ENCODE peak calls at places on chromosomes 6 and 20, in seven cellular contexts. W is pancreas, C is IMR-90, T is cardiac muscle cell, R is gastrocnemius medialis, M is tibial nerve, V is hepatocyte. O is an unnamed sample. For H3K4me1, the result is how much of the 10 kb centered on the place peaks cover.

GRCh38 chr6:978937-979685 is 286.2 kb upstream of the EXOC2 start:
- DNase-seq in W (no peak), C (peak), T (no peak), R (no peak), M (no peak), V (no peak), O (no peak)

GRCh38 chr6:829646-830045 is 136.7 kb upstream of the EXOC2 start:
- DNase-seq in W (no peak), C (no peak), T (no peak), R (no peak), M (no peak), V (no peak), O (no peak)

GRCh38 chr6:149028767-149029405 is 282.1 kb downstream of the UST start:
- DNase-seq in W (peak), C (peak), T (peak), R (no peak), M (no peak), V (peak), O (no peak)

GRCh38 chr6:37913210-37913609 is 93.7 kb downstream of the ZFAND3 start:
- DNase-seq in W (no peak), C (peak), T (peak), R (no peak), M (no peak), V (no peak), O (no peak)

GRCh38 chr6:49514571-49515484 is 15.1 kb downstream of the GLYATL3 start:
- DNase-seq in W (no peak), C (no peak), T (no peak), R (no peak), M (no peak), V (no peak), O (peak)

GRCh38 chr6:54244430-54244829 is 63.8 kb upstream of the TINAG start:
- DNase-seq in W (no peak), C (peak), T (peak), R (no peak), M (no peak), V (peak), O (no peak)

GRCh38 chr6:110710115-110710514 is 105.2 kb downstream of the CDK19 start:
- DNase-seq in W (no peak), C (no peak), T (no peak), R (no peak), M (no peak), V (no peak), O (no peak)

GRCh38 chr6:88722691-88723090 is 240.7 kb downstream of the RNGTT start:
- DNase-seq in W (no peak), C (peak), T (no peak), R (no peak), M (no peak), V (no peak), O (no peak)

GRCh38 chr20:59032023-59032712 is at the start of gene ATP5F1E:
- DNase-seq in W (peak), C (peak), T (peak), R (peak), M (peak), V (peak), O (peak)

GRCh38 chr20:11235058-11235457 is 561.3 kb upstream of the JAG1 start:
- DNase-seq in W (no peak), C (peak), T (peak), R (no peak), M (no peak), V (no peak), O (no peak)

GRCh38 chr6:41892921-41893564 is 2.1 kb downstream of the USP49 start:
- DNase-seq in W (no peak), C (no peak), T (no peak), R (no peak), M (no peak), V (no peak), O (no peak)

GRCh38 chr20:37657924-37658800 is 35.7 kb upstream of the CTNNBL1 start:
- DNase-seq in W (no peak), C (no peak), T (no peak), R (no peak), M (no peak), V (no peak), O (no peak)

GRCh38 chr6:116475151-116475550 is 14.0 kb downstream of the CALHM6 start:
- DNase-seq in W (no peak), C (no peak), T (no peak), R (no peak), M (no peak), V (no peak), O (no peak)

GRCh38 chr6:86856937-86857563 is 80.3 kb upstream of the HTR1E start:
- DNase-seq in W (no peak), C (peak), T (peak), R (no peak), M (no peak), V (peak), O (peak)
- H3K4me1 ChIP-seq in W (under half), C (under half), T (under half), R (under half), M (under half), V (under half), O (under half)

DNA sequence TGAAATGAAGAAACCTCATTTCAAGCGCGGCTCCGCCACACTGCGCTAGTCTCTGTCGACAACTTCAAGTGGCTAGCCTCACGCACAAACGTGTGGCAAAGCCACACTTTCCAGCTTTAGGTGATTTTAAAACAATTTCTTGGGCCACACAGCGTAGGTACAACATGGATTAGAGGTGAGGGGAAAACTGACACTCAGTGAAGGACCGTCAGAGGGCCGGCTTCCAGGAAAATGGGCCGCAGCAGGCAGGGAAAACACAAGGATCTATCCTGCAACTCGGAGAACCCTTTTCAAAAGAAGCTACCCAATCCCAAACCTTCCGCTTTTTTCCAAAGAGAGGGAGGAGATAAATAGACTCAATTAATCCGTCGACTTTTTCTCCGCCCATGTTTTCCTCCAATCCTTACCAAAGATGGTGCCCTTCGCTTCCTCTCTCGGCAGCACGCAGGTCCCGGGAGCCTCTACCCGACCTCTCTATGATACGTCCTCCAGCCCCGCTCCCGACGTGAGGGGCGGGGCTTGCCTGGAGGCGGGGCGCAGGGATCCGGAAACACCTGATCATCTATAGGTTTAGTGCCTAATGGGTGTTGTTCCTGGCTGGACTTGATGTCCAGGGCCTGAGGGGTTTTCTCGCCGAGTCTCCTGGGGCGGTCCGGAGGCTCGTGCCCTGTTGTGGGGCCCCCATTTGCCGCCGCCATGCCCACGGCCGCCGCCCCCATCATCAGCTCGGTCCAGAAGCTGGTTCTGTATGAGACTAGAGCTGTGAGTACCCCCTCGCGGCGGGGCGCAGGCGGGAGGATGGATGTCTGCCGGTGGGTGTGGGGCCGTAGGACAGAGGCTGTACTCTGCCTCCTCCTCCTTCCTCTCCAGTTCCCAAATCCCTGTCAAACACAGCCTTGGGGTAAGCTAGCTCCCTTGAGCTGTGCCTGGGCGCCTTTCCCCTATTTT is at the start of the genes AK9 and FIG4:
- DNase-seq in W (peak), C (peak), T (peak), R (peak), M (peak), V (peak), O (peak)
- TF ChIP-seq CTCF in W (no peak), C (peak), T (peak), R (no peak), M (peak), V (peak), O (peak)

DNA sequence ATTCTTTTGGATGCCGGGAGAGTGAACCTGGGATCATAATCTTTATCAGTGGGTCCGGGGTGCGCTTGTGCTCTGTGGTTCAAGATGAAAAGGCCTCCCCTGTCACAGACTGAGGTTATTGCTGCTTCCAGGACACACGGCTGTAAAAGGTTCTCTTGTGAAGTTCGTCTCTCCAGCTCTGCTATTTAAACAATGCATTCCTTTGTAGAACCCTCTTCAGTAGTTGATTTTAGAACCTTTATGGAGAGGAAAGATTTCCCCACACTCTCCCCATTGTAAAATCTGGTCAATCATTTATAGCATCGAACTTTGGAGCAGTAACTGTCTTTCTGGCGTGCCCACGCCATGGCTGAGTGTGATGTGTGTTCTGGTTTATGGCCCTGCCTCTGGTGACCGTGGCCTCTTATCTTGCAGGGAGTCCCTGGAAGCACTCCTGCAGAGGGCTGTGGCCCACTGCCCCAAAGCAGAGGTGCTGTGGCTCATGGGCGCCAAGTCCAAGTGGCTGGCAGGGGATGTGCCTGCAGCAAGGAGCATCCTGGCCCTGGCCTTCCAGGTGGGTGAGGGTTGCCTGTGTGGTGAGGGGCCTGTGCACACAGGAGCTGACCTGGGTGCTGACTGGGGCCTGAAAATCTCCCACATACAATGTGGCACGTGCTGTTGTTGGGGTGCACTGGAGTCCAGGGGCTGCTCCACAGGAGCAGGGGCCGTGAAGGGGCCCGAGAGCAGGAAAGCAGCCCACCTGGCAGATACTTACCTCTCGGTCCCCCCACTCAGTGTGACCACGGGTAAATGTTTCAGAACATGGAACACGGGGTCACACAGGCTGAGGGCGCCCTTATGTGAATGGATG is 11.6 kb upstream of the C20orf204 start:
- DNase-seq in W (no peak), C (no peak), T (no peak), R (no peak), M (no peak), V (peak), O (no peak)
- H3K27ac ChIP-seq in W (no peak), C (no peak), T (no peak), R (no peak), M (no peak), V (no peak), O (no peak)

GRCh38 chr6:39821014-39821738 is 29.0 kb downstream of the DAAM2 start:
- DNase-seq in W (no peak), C (no peak), T (peak), R (peak), M (no peak), V (no peak), O (no peak)
- H3K4me1 ChIP-seq in W (under half), C (under half), T (under half), R (half or more), M (half or more), V (under half), O (under half)

GRCh38 chr6:71043902-71044301 is 87.0 kb upstream of the B3GAT2 start:
- DNase-seq in W (no peak), C (peak), T (peak), R (no peak), M (no peak), V (no peak), O (peak)
- TF ChIP-seq CTCF in W (no peak), C (no peak), T (no peak), R (no peak), M (no peak), V (no peak), O (no peak)

GRCh38 chr6:4435981-4436445 is 300.6 kb upstream of the ECI2 start:
- DNase-seq in W (no peak), C (no peak), T (no peak), R (no peak), M (no peak), V (no peak), O (peak)

GRCh38 chr6:4434655-4435054 is 299.3 kb upstream of the ECI2 start:
- DNase-seq in W (no peak), C (no peak), T (no peak), R (no peak), M (no peak), V (no peak), O (no peak)

GRCh38 chr6:4433199-4433598 is 297.8 kb upstream of the ECI2 start:
- DNase-seq in W (no peak), C (no peak), T (no peak), R (no peak), M (no peak), V (no peak), O (no peak)
- H3K27ac ChIP-seq in W (no peak), C (no peak), T (peak), R (no peak), M (no peak), V (no peak), O (no peak)

GRCh38 chr6:14444296-14444993 is 326.9 kb downstream of the CD83 start:
- DNase-seq in W (no peak), C (no peak), T (no peak), R (no peak), M (no peak), V (no peak), O (no peak)
- H3K4me1 ChIP-seq in W (under half), C (under half), T (under half), R (under half), M (under half), V (under half), O (under half)

DNA sequence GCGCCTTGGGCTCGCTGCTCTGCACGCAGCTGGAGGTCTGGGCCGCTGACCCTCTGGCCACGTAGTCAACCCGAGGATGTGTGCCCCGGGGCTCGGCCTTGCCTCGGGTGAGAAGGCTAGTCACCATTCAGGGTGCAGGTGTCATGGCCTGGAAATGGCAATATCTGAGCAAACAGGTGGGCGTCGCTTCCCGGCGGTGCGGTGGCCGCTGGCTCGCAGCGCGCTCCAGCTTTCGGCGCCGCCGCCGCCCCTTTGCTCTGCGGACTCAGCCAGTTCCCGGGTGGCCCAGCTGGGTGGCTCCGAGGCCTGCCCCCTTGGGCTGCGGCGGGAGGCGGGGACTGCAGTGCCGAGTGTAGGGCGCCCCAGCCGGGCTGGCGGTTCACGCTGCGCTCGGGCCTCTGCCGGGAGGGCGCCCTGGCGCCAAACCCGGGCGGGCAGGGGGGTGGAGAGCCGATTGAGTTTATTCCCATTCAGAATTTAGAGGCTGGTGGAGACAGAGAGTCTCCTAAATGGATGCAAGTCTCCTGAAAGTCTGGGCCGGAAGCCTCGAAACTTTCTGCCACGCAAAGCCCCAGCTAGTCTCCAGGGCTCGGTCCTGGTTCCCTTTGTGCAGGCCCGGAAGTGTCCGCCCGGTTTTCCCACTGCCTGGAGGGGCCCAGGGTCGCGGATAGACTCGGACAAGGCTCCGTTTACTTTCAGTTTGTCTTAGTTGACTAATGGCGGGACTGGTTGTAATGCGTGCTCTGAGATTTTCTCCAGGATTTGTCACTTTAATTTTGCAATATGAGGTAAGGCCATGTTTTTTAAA is 11.3 kb upstream of the TFAP2A start:
- DNase-seq in W (no peak), C (no peak), T (peak), R (no peak), M (no peak), V (peak), O (no peak)
- TF ChIP-seq CTCF in W (no peak), C (no peak), T (no peak), R (no peak), M (no peak), V (peak), O (peak)

DNA sequence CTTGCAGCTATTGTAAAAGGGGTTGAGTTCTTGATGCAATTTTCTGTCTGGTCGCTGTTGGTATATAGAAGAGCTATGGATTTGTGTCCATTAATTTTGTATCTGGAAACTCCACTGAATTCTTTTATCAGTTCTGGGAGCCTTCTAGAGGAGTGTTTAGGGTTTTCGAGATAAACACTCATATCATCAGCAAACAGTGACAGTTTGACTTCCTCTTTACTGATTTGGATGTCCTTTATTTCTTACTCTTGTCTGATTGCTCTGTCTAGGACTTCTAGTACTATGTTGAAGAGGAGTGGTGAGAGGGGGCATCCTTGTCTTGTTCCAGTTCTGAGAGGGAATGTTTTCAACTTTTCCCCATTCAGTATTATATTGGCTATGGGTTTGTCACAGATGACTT is 120.8 kb upstream of the SSTR4 start:
- DNase-seq in W (no peak), C (no peak), T (no peak), R (no peak), M (no peak), V (no peak), O (no peak)
- H3K27ac ChIP-seq in W (no peak), C (no peak), T (no peak), R (no peak), M (no peak), V (no peak), O (no peak)

O was measured in foreskin keratinocyte.